ENCODE peak calls at places on chromosomes 12 and 14, in six cellular contexts. H is K562, E is HepG2, B is H1, C is GM12891, F is GM12878. Z is an unnamed sample.

GRCh38 chr14:100864960-100865681 is 38.4 kb downstream of the RTL1 start:
- DNase-seq in H (peak), E (no peak), B (no peak), C (no peak), F (no peak), Z (no peak)

GRCh38 chr12:3236345-3237153 is 159.4 kb downstream of the TSPAN9 start:
- DNase-seq in H (peak), E (peak), B (no peak), C (no peak), F (no peak), Z (no peak)

GRCh38 chr14:79136437-79137430 is 966.6 kb downstream of the NRXN3 start:
- DNase-seq in H (no peak), E (no peak), B (no peak), C (no peak), F (no peak), Z (no peak)

GRCh38 chr14:102320033-102320660 is 601 bp downstream of the ZNF839 start:
- DNase-seq in H (peak), E (no peak), B (no peak), C (no peak), F (no peak), Z (peak)

GRCh38 chr12:106311139-106311538 is 8.6 kb downstream of the TCP11L2 start:
- DNase-seq in H (no peak), E (no peak), B (no peak), C (no peak), F (no peak), Z (no peak)

GRCh38 chr12:114666746-114667668 is 17.0 kb downstream of the TBX3 start:
- DNase-seq in H (no peak), E (peak), B (peak), C (no peak), F (no peak), Z (no peak)

GRCh38 chr12:62769076-62769619 is 165.8 kb downstream of the PPM1H start:
- DNase-seq in H (no peak), E (no peak), B (no peak), C (no peak), F (no peak), Z (no peak)

GRCh38 chr12:5430639-5431603 is 987 bp upstream of the NTF3 start:
- DNase-seq in H (no peak), E (no peak), B (no peak), C (no peak), F (no peak), Z (no peak)

GRCh38 chr12:121889267-121889624 is 656 bp downstream of the PSMD9 start:
- DNase-seq in H (no peak), E (no peak), B (no peak), C (no peak), F (no peak), Z (no peak)

DNA sequence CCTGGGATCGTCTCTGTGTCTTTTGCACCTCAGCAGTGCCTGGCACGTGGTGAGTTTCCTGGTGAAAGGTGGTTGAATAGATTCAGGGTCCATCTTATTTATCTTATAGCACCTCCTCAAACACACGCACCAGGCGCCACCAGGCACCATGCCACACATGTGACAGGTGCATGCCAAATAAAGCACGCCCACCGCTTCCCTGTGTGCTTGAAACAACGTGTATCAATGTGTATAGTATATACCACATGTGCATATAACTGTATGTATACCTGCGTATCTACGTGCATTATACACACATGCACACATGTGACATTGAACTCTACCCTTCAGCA is 9.9 kb downstream of the EML1 start:
- DNase-seq in H (no peak), E (no peak), B (no peak), C (no peak), F (no peak), Z (no peak)
- TF ChIP-seq TAF1 in H (no peak), E (no peak), B (no peak), C (no peak), F (no peak), Z (no peak)

DNA sequence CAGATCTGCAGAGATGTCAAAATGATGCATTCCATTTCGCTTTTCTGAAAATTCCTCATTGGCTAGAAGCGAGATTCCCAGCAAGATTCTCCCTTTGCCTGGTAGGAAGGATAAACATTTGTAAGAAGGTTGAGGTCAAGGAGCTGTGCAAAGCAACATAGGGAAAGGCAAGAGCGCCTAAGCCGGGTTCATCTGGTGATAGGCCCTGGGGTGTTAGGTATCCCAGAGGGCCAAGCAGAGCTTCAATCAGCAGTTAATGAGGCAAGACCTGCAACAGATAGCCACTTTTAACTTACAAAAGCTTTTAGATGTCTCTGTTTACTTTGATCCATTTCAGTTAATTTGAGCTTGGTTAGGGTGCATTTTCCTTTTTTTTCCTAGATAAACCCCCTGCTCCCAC is 209.4 kb upstream of the CDKN3 start:
- DNase-seq in H (no peak), E (no peak), B (no peak), C (no peak), F (no peak), Z (no peak)
- TF ChIP-seq POLR2AphosphoS5 in H (no peak), E (no peak), B (no peak), C (no peak), F (no peak), Z (no peak)

GRCh38 chr12:50052544-50052943 is 4.9 kb upstream of the ASIC1 start:
- DNase-seq in H (no peak), E (no peak), B (no peak), C (no peak), F (no peak), Z (no peak)

GRCh38 chr12:50050119-50050385 is 7.3 kb upstream of the ASIC1 start:
- DNase-seq in H (no peak), E (no peak), B (no peak), C (no peak), F (no peak), Z (no peak)

GRCh38 chr12:50049254-50050118 is 7.9 kb upstream of the ASIC1 start:
- DNase-seq in H (no peak), E (no peak), B (no peak), C (no peak), F (no peak), Z (no peak)

GRCh38 chr12:50052964-50053363 is 4.4 kb upstream of the ASIC1 start:
- DNase-seq in H (no peak), E (no peak), B (no peak), C (no peak), F (no peak), Z (no peak)

GRCh38 chr12:50050410-50051280 is 6.8 kb upstream of the ASIC1 start:
- DNase-seq in H (peak), E (peak), B (peak), C (no peak), F (no peak), Z (no peak)
- TF ChIP-seq POLR2A in H (no peak), E (no peak), B (no peak), C (no peak), F (no peak), Z (no peak)

DNA sequence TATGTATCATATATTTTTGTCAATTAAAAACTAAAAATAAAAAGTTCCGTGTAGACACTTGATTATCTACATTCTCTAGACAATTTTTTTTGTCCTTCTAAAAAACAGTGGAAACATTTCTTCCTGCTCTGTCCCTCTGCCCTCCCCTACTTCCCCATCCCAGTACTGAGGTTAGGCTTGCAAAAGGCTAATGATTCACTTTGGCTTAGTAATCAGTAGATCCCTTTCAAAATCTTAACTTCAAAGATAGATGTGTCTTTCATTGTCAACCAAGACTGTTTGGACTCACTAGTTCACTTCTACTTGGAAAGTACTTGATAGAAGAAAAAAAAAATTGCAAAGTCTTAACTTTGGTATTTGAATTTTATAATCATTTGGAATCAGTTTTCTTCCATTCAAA is 3.8 kb downstream of the SETD3 start:
- DNase-seq in H (no peak), E (no peak), B (no peak), C (no peak), F (no peak), Z (no peak)
- TF ChIP-seq TAF1 in H (no peak), E (no peak), B (no peak), C (no peak), F (no peak), Z (no peak)

DNA sequence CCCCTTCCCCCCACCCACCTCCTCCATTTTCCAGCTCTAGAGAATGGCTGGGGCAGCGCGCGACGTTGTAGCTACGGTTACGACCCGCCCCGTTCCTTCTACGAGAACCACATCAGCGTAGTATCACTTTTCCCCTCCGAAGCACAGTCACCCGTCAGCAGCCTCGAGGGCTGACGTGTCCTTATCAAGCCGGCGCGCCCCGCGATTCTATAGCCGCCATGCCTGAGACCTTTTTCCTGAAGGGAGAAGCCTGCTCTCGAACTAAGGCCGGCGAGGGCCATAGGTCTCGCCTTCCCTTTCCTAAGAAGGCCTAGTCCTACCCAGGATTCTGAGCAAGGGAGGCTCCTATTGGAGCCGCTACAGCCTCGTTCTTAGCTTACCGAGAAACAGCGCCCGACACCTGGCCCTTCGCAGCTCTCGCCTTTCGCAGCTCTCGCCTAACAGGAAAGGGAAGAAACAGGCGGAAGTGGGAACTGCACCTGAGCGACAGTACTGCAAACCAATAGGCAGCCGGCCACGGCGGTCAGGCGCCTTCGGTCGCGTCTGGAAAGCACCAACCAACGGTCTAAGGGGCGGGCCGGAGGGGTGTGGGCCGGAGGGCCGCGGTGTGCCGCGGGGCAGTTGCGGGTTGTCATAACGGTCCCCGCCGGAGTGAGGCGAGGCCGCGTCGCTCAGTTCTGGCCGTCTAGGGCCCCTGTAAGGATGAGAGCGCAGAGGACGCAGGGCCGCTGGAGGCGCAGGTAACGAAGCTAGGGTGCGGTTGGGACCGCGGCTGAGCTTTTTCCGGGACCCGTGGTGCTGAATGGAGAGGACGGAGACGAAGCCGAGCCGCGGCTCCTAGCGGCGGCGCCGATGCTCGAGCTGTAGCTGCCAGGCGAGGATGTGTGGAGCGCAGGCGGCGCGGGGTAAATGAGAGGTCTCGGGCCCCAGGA is at the start of the genes MGAT2 and RPL36AL:
- DNase-seq in H (peak), E (peak), B (peak), C (peak), F (peak), Z (peak)
- TF ChIP-seq POLR2AphosphoS5 in H (peak), E (peak), B (peak), C (peak), F (peak), Z (peak)

Z was measured in GM12892.